ENCODE peak calls at places on chromosomes 12 and 14, in five cellular contexts. V is OCI-LY7, B is right atrium auricular region, N is A549, F is progenitor cell of endocrine pancreas. S is an unnamed sample.

GRCh38 chr12:4849024-4849594 is 60.6 kb upstream of the KCNA1 start:
- DNase-seq in B (no peak), F (no peak), N (peak), V (peak), S (peak)

GRCh38 chr12:53299101-53299453 is 418 bp upstream of the MYG1 start:
- DNase-seq in F (no peak), N (peak), V (peak), B (no peak), S (no peak)

GRCh38 chr12:64681200-64682052 is 71.1 kb downstream of the RASSF3 start:
- DNase-seq in B (no peak), F (no peak), V (no peak), N (no peak), S (no peak)

GRCh38 chr12:44930972-44931600 is 55.0 kb upstream of the NELL2 start:
- DNase-seq in B (no peak), F (no peak), V (peak), N (peak), S (peak)

GRCh38 chr14:22143360-22143759 is 445.7 kb downstream of the DAD1 start:
- DNase-seq in F (no peak), N (no peak), V (no peak), B (no peak), S (no peak)

GRCh38 chr12:39006286-39006685 is 100.9 kb upstream of the CPNE8 start:
- DNase-seq in V (no peak), N (no peak), F (no peak), B (no peak), S (no peak)

GRCh38 chr14:20878695-20879094 is 12.5 kb upstream of the RNASE3 start:
- DNase-seq in N (no peak), F (no peak), V (no peak), B (no peak), S (no peak)

GRCh38 chr12:22481557-22482104 is 62.7 kb downstream of the C2CD5 start:
- DNase-seq in V (peak), N (no peak), F (no peak), B (no peak), S (no peak)

GRCh38 chr12:225012-225411 is 11.1 kb upstream of the SLC6A12 start:
- DNase-seq in B (no peak), V (no peak), N (no peak), F (no peak), S (no peak)

GRCh38 chr14:72781476-72782181 is 112.3 kb downstream of the DPF3 start:
- DNase-seq in N (peak), F (no peak), V (no peak), B (peak), S (no peak)

GRCh38 chr12:6229823-6230222 is 29.6 kb downstream of the CD9 start:
- DNase-seq in B (peak), F (no peak), V (no peak), N (no peak), S (no peak)

GRCh38 chr12:131097247-131098177 is 143.8 kb downstream of the ADGRD1 start:
- DNase-seq in F (no peak), B (no peak), N (no peak), V (no peak), S (no peak)

GRCh38 chr14:50855558-50855957 is 16.3 kb upstream of the ABHD12B start:
- DNase-seq in V (no peak), N (peak), F (no peak), B (no peak), S (no peak)

GRCh38 chr12:92465786-92466185 is 237.0 kb upstream of the PLEKHG7 start:
- DNase-seq in B (no peak), V (peak), N (no peak), F (no peak), S (no peak)

GRCh38 chr12:75848961-75849360 is 182.6 kb downstream of the PHLDA1 start:
- DNase-seq in B (no peak), N (no peak), F (no peak), V (no peak), S (no peak)

GRCh38 chr14:60561845-60562746 is 53.1 kb downstream of the SIX6 start:
- DNase-seq in V (peak), N (peak), F (peak), B (no peak), S (peak)

GRCh38 chr14:50697659-50698290 is 29.7 kb upstream of the SAV1 start:
- DNase-seq in V (no peak), B (no peak), N (no peak), F (no peak), S (no peak)

GRCh38 chr14:95222870-95223398 is 65.6 kb upstream of the DICER1 start:
- DNase-seq in N (no peak), B (no peak), F (no peak), V (no peak), S (no peak)

GRCh38 chr14:88463318-88463717 is 77.9 kb downstream of the SPATA7 start:
- DNase-seq in F (no peak), B (no peak), V (peak), N (peak), S (no peak)

GRCh38 chr12:92928431-92928961 is 599 bp downstream of the EEA1 start:
- DNase-seq in V (peak), F (no peak), B (peak), N (peak), S (no peak)

GRCh38 chr12:10364839-10365681 is 24.8 kb downstream of the KLRK1 start:
- DNase-seq in F (no peak), B (no peak), V (peak), N (peak), S (peak)

GRCh38 chr12:5076761-5077160 is 33.1 kb downstream of the KCNA5 start:
- DNase-seq in V (no peak), F (no peak), N (no peak), B (no peak), S (no peak)

GRCh38 chr12:65415826-65416225 is 137.3 kb downstream of the MSRB3 start:
- DNase-seq in N (peak), V (no peak), B (no peak), F (no peak), S (no peak)

GRCh38 chr14:51846631-51847488 is 13.6 kb upstream of the GNG2 start:
- DNase-seq in N (no peak), V (peak), F (peak), B (no peak), S (peak)

GRCh38 chr14:30443368-30444007 is 115.5 kb upstream of the G2E3 start:
- DNase-seq in N (peak), V (peak), F (no peak), B (no peak), S (no peak)

GRCh38 chr12:18747960-18748359 is 10.0 kb downstream of the CAPZA3 start:
- DNase-seq in N (no peak), B (no peak), F (no peak), V (no peak), S (no peak)

GRCh38 chr12:44584625-44585024 is 291.5 kb downstream of the NELL2 start:
- DNase-seq in N (no peak), B (no peak), V (no peak), F (no peak), S (no peak)

GRCh38 chr12:12612403-12612802 is 727 bp downstream of the CREBL2 start:
- DNase-seq in N (peak), B (no peak), F (no peak), V (peak), S (peak)

GRCh38 chr12:90322006-90322405 is 613.4 kb upstream of the ATP2B1 start:
- DNase-seq in F (no peak), V (no peak), N (no peak), B (no peak), S (no peak)

GRCh38 chr12:89345830-89346740 is 6.2 kb downstream of the DUSP6 start:
- DNase-seq in N (no peak), B (peak), F (no peak), V (peak), S (peak)

GRCh38 chr12:131378861-131379665 is 331.8 kb upstream of the SFSWAP start:
- DNase-seq in F (no peak), V (no peak), B (no peak), N (no peak), S (no peak)

GRCh38 chr14:91649930-91650329 is 82.0 kb downstream of the CATSPERB start:
- DNase-seq in N (peak), B (no peak), F (no peak), V (peak), S (peak)

GRCh38 chr12:92020983-92021664 is 124.5 kb downstream of the BTG1 start:
- DNase-seq in B (no peak), F (no peak), N (no peak), V (no peak), S (no peak)

DNA sequence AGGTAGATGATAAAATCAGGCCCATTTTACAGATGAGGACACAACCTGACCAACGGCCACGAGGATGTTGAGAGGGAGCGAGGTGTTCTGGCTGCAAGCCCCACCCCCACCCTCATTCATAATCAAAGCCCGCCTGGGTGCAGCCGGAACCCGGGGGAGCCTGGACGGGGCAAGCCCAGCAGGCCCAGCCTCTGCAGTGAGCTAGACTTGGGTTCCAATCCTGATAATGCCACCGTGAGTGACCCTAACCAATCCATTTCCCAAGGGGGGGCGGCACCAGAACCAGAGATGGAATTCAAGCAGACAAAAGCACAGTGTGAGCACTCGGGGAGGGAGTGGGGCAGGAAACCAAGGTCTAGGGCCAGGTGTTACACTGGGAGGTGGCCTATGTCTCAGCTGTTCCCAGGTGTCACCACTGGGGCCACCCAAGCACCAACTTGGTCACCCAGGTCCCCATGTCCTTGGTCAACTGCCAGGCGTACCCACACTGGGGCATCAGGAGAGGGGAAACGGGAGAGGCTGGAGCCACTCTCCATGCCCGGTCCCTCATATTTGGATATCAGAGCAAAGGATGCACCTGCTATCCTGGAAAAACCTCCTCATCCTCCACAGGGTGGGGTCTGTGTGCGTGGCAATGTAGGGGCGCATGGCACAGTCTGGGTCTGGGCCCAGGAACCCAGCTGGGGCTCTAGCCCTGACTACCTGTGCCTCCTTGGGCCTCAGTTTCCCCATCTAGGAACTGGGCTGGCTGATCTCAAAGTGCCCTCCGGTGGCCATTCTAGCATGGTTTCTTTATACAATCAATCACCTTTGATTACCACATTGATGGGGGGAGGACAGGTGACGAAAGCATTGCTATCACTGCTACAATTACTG is 58.4 kb downstream of the FAM222A start:
- DNase-seq in V (no peak), B (no peak), N (no peak), F (no peak), S (no peak)
- TF ChIP-seq CTCF in V (peak), B (no peak), N (peak), F (no peak), S (no peak)

GRCh38 chr12:43336962-43337555 is 214.9 kb downstream of the ADAMTS20 start:
- DNase-seq in B (no peak), N (peak), V (peak), F (no peak), S (peak)
- TF ChIP-seq CTCF in B (no peak), N (peak), V (peak), F (peak), S (no peak)

DNA sequence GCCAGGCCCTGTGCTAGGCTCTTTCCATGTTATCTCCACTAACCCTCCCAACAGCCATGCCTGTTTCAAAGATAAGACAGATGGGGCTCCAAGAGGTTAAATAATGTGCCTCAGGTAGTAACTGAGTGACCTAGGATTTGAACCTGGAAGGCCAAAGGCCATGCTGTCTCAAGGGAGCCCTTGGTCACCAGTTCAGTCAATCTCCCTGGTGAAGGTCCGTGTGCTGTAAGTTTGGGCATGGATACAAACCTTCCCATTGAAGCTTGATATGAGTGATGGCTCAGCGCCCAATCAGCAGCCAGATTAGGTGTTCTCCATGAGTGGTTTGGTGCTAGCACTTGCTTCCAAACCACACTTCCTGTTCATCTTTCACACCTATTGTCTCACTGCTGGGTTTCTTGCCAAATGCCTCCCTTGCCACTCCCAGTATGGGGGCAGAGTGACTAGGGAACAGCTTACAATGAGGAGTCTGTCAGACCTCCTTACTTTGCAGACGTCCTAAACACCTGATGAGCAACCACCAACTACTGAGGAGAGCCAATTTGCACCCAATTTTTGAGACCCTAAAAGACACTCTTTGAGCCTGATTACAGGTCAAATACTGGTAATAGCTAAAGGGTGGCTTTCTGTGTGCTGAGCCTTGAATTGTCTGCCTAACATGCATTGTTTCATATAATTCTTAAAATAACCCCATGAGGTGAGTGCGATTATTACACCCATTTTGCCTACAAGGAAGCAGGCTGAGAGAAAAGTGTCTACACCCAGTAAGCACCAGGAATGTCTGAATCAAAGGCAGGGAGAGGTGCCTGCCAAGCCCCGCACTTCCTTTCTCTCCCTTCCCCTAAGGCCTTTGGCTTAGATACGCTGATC is 48.5 kb upstream of the FOS start:
- DNase-seq in N (peak), B (no peak), V (peak), F (no peak), S (peak)
- TF ChIP-seq CTCF in N (no peak), B (no peak), V (peak), F (peak), S (no peak)

DNA sequence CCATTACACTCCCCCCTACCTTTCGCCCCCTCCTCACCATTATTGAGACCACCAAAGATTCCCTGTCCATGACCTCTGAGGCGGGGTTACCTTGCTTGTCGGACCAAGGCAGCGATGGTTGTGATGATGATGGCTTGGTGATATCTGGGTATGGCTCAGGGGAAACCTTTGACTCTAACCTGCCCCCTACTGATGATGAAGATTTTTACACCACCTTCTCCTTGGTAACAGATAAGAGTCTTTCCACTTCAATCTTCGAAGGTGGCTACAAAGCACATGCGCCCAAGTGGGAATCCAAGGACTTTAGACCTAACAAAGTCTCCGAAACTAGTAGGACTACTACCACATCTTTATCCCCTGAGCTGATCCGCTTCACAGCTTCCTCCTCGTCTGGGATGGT is 350.2 kb downstream of the DIO2 start:
- DNase-seq in N (peak), F (no peak), B (no peak), V (no peak), S (no peak)
- TF ChIP-seq CTCF in N (no peak), F (no peak), B (no peak), V (peak), S (no peak)

GRCh38 chr12:94699796-94700195 is 49.4 kb upstream of the TMCC3 start:
- DNase-seq in V (no peak), N (peak), F (no peak), B (no peak), S (no peak)

GRCh38 chr12:94698553-94698952 is 48.2 kb upstream of the TMCC3 start:
- DNase-seq in B (no peak), N (no peak), F (no peak), V (no peak), S (no peak)

GRCh38 chr12:94704452-94704871 is 54.1 kb upstream of the TMCC3 start:
- DNase-seq in V (no peak), B (no peak), F (no peak), N (peak), S (no peak)

GRCh38 chr12:94705656-94706055 is 55.3 kb upstream of the TMCC3 start:
- DNase-seq in B (no peak), F (no peak), V (no peak), N (no peak), S (no peak)

DNA sequence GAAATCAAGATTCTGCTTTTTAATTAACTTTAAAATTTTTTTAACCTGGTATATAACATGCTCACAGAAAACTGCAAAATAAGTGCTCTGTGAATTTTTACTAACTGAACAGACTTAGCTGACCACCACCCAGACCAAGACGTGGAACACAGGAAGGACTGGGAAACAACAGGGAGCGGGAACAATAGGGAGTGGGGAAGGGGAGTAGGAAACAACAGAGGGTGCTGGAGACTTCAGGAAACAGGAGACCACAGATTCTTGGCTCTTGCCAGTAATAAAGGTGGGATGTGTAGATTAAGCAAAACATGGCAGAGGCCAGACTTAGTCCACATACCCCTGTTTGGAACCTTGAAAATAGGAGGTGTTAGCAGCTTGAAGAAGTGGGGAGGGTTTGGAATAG is 51.4 kb upstream of the TMCC3 start:
- DNase-seq in N (no peak), B (no peak), F (no peak), V (no peak), S (no peak)
- TF ChIP-seq CTCF in N (no peak), B (no peak), F (no peak), V (no peak), S (no peak)

DNA sequence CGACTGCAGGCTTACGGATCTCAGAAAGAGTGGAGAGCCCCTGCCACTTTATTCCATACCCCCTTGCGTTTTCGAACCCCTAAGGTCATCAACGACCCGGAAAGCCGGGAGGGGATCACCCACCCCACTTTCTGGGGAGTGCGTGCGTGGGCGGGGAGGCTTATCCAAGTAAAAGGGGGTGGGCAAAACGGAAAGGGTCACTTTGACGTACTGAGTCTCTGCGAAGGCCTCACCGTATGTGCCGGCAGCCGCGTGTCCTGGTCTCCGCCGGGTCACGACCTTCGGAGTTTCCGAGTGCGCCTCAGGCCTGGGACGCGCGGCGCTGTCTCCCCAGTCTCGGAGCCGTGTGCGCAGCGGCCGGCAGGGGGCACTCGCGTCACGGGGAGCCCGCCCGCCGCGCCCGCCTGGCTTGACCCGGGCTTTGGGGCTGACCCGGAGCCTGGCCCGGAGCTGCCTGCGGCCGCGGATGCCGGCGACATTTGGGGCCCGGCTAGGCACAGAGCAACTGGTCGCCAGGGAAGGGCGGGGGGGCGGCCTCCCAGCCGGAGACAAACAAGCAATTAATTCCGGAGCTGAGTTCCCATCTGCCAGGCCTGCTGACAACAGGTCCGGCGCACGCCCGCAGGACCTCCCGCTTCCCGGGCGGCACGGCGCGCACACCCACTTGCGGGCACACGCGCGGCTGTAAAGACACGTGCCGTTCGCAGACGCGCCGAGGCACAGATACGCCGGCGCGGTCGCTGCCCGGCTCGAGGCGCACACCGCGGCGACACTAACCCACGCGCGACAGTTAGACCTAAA is 890 bp upstream of the KIF26A start:
- DNase-seq in B (no peak), V (peak), N (peak), F (peak), S (peak)
- TF ChIP-seq CTCF in B (peak), V (peak), N (peak), F (peak), S (peak)

GRCh38 chr14:34875031-34875922 is at the start of gene BAZ1A:
- DNase-seq in B (peak), N (peak), V (peak), F (peak), S (peak)
- TF ChIP-seq CTCF in B (no peak), N (no peak), V (no peak), F (peak), S (no peak)